ENCODE peak calls at places on chromosome 17, in five cellular contexts. One of them, this sample, is unnamed.

GRCh38 chr17:32279933-32280716 is 14.5 kb downstream of the RHBDL3 start:
- DNase-seq in non-pigmented ciliary epithelial cell: no peak
- DNase-seq in choroid plexus epithelial cell: no peak
- DNase-seq in RPMI7951: no peak
- DNase-seq in HFFc6: no peak
- DNase-seq in this sample: no peak

GRCh38 chr17:83055911-83056582 is 23.4 kb upstream of the METRNL start:
- DNase-seq in non-pigmented ciliary epithelial cell: peak; percentile 67
- DNase-seq in choroid plexus epithelial cell: peak; percentile 78
- DNase-seq in RPMI7951: peak; percentile 80
- DNase-seq in HFFc6: peak; percentile 90
- DNase-seq in this sample: no peak

GRCh38 chr17:8472663-8473062 is 37.0 kb downstream of the NDEL1 start:
- DNase-seq in non-pigmented ciliary epithelial cell: no peak
- DNase-seq in choroid plexus epithelial cell: no peak
- DNase-seq in RPMI7951: no peak
- DNase-seq in HFFc6: no peak
- DNase-seq in this sample: no peak

GRCh38 chr17:29010586-29010985 is 4.8 kb upstream of the SEZ6 start:
- DNase-seq in non-pigmented ciliary epithelial cell: no peak
- DNase-seq in choroid plexus epithelial cell: no peak
- DNase-seq in RPMI7951: no peak
- DNase-seq in HFFc6: no peak
- DNase-seq in this sample: no peak

GRCh38 chr17:44233582-44233981 is 14.1 kb upstream of the UBTF start:
- DNase-seq in non-pigmented ciliary epithelial cell: no peak
- DNase-seq in choroid plexus epithelial cell: no peak
- DNase-seq in RPMI7951: no peak
- DNase-seq in HFFc6: no peak
- DNase-seq in this sample: no peak

GRCh38 chr17:74454197-74455024 is 12.0 kb upstream of the CD300A start:
- DNase-seq in non-pigmented ciliary epithelial cell: peak; percentile 15
- DNase-seq in choroid plexus epithelial cell: no peak
- DNase-seq in RPMI7951: peak; percentile 85
- DNase-seq in HFFc6: no peak
- DNase-seq in this sample: peak; percentile 63

GRCh38 chr17:10316986-10317834 is 55.6 kb downstream of the MYH13 start:
- DNase-seq in non-pigmented ciliary epithelial cell: no peak
- DNase-seq in choroid plexus epithelial cell: peak; percentile 28
- DNase-seq in RPMI7951: peak; percentile 34
- DNase-seq in HFFc6: peak; percentile 65
- DNase-seq in this sample: no peak

GRCh38 chr17:79484600-79485398 is 126.1 kb downstream of the RBFOX3 start:
- DNase-seq in non-pigmented ciliary epithelial cell: no peak
- DNase-seq in choroid plexus epithelial cell: no peak
- DNase-seq in RPMI7951: no peak
- DNase-seq in HFFc6: no peak
- DNase-seq in this sample: no peak

GRCh38 chr17:77503916-77504651 is 363.3 kb downstream of the SEC14L1 start:
- DNase-seq in non-pigmented ciliary epithelial cell: no peak
- DNase-seq in choroid plexus epithelial cell: no peak
- DNase-seq in RPMI7951: no peak
- DNase-seq in HFFc6: no peak
- DNase-seq in this sample: no peak

GRCh38 chr17:39782481-39782880 is 44.7 kb downstream of the GRB7 start:
- DNase-seq in non-pigmented ciliary epithelial cell: no peak
- DNase-seq in choroid plexus epithelial cell: peak; percentile 58
- DNase-seq in RPMI7951: no peak
- DNase-seq in HFFc6: no peak
- DNase-seq in this sample: no peak

GRCh38 chr17:44220211-44221071 is 966 bp upstream of the UBTF start:
- DNase-seq in non-pigmented ciliary epithelial cell: no peak
- DNase-seq in choroid plexus epithelial cell: peak; percentile 71
- DNase-seq in RPMI7951: peak; percentile 50
- DNase-seq in HFFc6: no peak
- DNase-seq in this sample: peak; percentile 66

GRCh38 chr17:73784015-73784603 is 139.9 kb upstream of the SDK2 start:
- DNase-seq in non-pigmented ciliary epithelial cell: no peak
- DNase-seq in choroid plexus epithelial cell: no peak
- DNase-seq in RPMI7951: no peak
- DNase-seq in HFFc6: no peak
- DNase-seq in this sample: no peak

GRCh38 chr17:1412185-1413110 is 12.4 kb upstream of the YWHAE start:
- DNase-seq in non-pigmented ciliary epithelial cell: no peak
- DNase-seq in choroid plexus epithelial cell: no peak
- DNase-seq in RPMI7951: no peak
- DNase-seq in HFFc6: no peak
- DNase-seq in this sample: no peak

GRCh38 chr17:61517843-61518606 is 65.8 kb downstream of the TBX4 start:
- DNase-seq in non-pigmented ciliary epithelial cell: no peak
- DNase-seq in choroid plexus epithelial cell: no peak
- DNase-seq in RPMI7951: no peak
- DNase-seq in HFFc6: no peak
- DNase-seq in this sample: no peak

GRCh38 chr17:82051776-82052637 is at the start of the genes GPS1 and RFNG:
- DNase-seq in non-pigmented ciliary epithelial cell: no peak
- DNase-seq in choroid plexus epithelial cell: peak; percentile 59
- DNase-seq in RPMI7951: peak; percentile 52
- DNase-seq in HFFc6: no peak
- DNase-seq in this sample: peak; percentile 77

GRCh38 chr17:6938637-6939036 is 57.2 kb upstream of the ALOX12 start:
- DNase-seq in non-pigmented ciliary epithelial cell: no peak
- DNase-seq in choroid plexus epithelial cell: no peak
- DNase-seq in RPMI7951: no peak
- DNase-seq in HFFc6: no peak
- DNase-seq in this sample: no peak

GRCh38 chr17:77837917-77838316 is 120.6 kb upstream of the TNRC6C start:
- DNase-seq in non-pigmented ciliary epithelial cell: no peak
- DNase-seq in choroid plexus epithelial cell: no peak
- DNase-seq in RPMI7951: no peak
- DNase-seq in HFFc6: no peak
- DNase-seq in this sample: no peak

GRCh38 chr17:72997559-72997958 is 94.9 kb downstream of the SLC39A11 start:
- DNase-seq in non-pigmented ciliary epithelial cell: no peak
- DNase-seq in choroid plexus epithelial cell: no peak
- DNase-seq in RPMI7951: peak; percentile 41
- DNase-seq in HFFc6: peak; percentile 78
- DNase-seq in this sample: no peak

GRCh38 chr17:17732892-17733670 is 51.8 kb downstream of the RAI1 start:
- DNase-seq in non-pigmented ciliary epithelial cell: peak; percentile 50
- DNase-seq in choroid plexus epithelial cell: peak; percentile 69
- DNase-seq in RPMI7951: peak; percentile 30
- DNase-seq in HFFc6: peak; percentile 72
- DNase-seq in this sample: no peak

GRCh38 chr17:14815079-14815478 is 450.0 kb downstream of the PMP22 start:
- DNase-seq in non-pigmented ciliary epithelial cell: no peak
- DNase-seq in choroid plexus epithelial cell: no peak
- DNase-seq in RPMI7951: no peak
- DNase-seq in HFFc6: peak; percentile 5
- DNase-seq in this sample: no peak

GRCh38 chr17:82848022-82848592 is 8.3 kb upstream of the ZNF750 start:
- DNase-seq in non-pigmented ciliary epithelial cell: peak; percentile 38
- DNase-seq in choroid plexus epithelial cell: peak; percentile 90
- DNase-seq in RPMI7951: no peak
- DNase-seq in HFFc6: no peak
- DNase-seq in this sample: no peak

GRCh38 chr17:76714822-76715461 is 4.2 kb upstream of the MXRA7 start:
- DNase-seq in non-pigmented ciliary epithelial cell: no peak
- DNase-seq in choroid plexus epithelial cell: peak; percentile 67
- DNase-seq in RPMI7951: peak; percentile 42
- DNase-seq in HFFc6: peak; percentile 50
- DNase-seq in this sample: no peak

GRCh38 chr17:40550608-40551007 is 14.7 kb downstream of the CCR7 start:
- DNase-seq in non-pigmented ciliary epithelial cell: no peak
- DNase-seq in choroid plexus epithelial cell: peak; percentile 95
- DNase-seq in RPMI7951: peak; percentile 51
- DNase-seq in HFFc6: peak; percentile 44
- DNase-seq in this sample: no peak

GRCh38 chr17:35713069-35713728 is 18.2 kb upstream of the RASL10B start:
- DNase-seq in non-pigmented ciliary epithelial cell: peak; percentile 95
- DNase-seq in choroid plexus epithelial cell: peak; percentile 89
- DNase-seq in RPMI7951: peak; percentile 86
- DNase-seq in HFFc6: peak; percentile 88
- DNase-seq in this sample: no peak

GRCh38 chr17:28043296-28043695 is 819 bp downstream of the NLK start:
- DNase-seq in non-pigmented ciliary epithelial cell: no peak
- DNase-seq in choroid plexus epithelial cell: no peak
- DNase-seq in RPMI7951: no peak
- DNase-seq in HFFc6: no peak
- DNase-seq in this sample: no peak

GRCh38 chr17:48374650-48375230 is 55.3 kb downstream of the SKAP1 start:
- DNase-seq in non-pigmented ciliary epithelial cell: no peak
- DNase-seq in choroid plexus epithelial cell: peak; percentile 8
- DNase-seq in RPMI7951: peak; percentile 19
- DNase-seq in HFFc6: peak; percentile 1
- DNase-seq in this sample: no peak

GRCh38 chr17:69710926-69711325 is 296.4 kb downstream of the MAP2K6 start:
- DNase-seq in non-pigmented ciliary epithelial cell: no peak
- DNase-seq in choroid plexus epithelial cell: no peak
- DNase-seq in RPMI7951: no peak
- DNase-seq in HFFc6: no peak
- DNase-seq in this sample: no peak

GRCh38 chr17:77581480-77581879 is 377.0 kb upstream of the TNRC6C start:
- DNase-seq in non-pigmented ciliary epithelial cell: peak; percentile 17
- DNase-seq in choroid plexus epithelial cell: peak; percentile 16
- DNase-seq in RPMI7951: peak; percentile 59
- DNase-seq in HFFc6: peak; percentile 55
- DNase-seq in this sample: no peak

GRCh38 chr17:57075785-57076184 is 9.3 kb upstream of the AKAP1 start:
- DNase-seq in non-pigmented ciliary epithelial cell: no peak
- DNase-seq in choroid plexus epithelial cell: no peak
- DNase-seq in RPMI7951: no peak
- DNase-seq in HFFc6: no peak
- DNase-seq in this sample: no peak

This sample was measured in caudate nucleus.